ENCODE peak calls at places on chromosomes 11 and 22, in eight cellular contexts. J, U, L, K, E, H, T and N are unnamed samples.

GRCh38 chr11:27429740-27430451 is 42.7 kb downstream of the LGR4 start:
- DNase-seq in K (no peak), H (no peak), U (no peak), E (no peak), J (no peak), L (no peak), T (no peak), N (no peak)

GRCh38 chr22:32069579-32070372 is 26.7 kb downstream of the SLC5A1 start:
- DNase-seq in J (no peak), H (no peak), K (no peak), U (no peak), E (no peak), T (no peak), L (no peak), N (no peak)

GRCh38 chr22:30870451-30871345 is 97.9 kb downstream of the MORC2 start:
- DNase-seq in T (no peak), K (peak), H (no peak), J (no peak), U (no peak), E (no peak), L (peak), N (peak)

GRCh38 chr11:8233691-8234424 is 29.8 kb downstream of the LMO1 start:
- DNase-seq in J (peak), U (no peak), K (no peak), L (peak), T (peak), H (peak), E (no peak), N (no peak)

GRCh38 chr11:41273908-41274307 is 185.5 kb downstream of the LRRC4C start:
- DNase-seq in J (no peak), U (no peak), T (no peak), H (no peak), L (no peak), K (no peak), E (no peak), N (no peak)

GRCh38 chr11:65274734-65275682 is 13.2 kb downstream of the POLA2 start:
- DNase-seq in J (peak), T (peak), L (peak), H (peak), K (peak), E (peak), U (peak), N (peak)

GRCh38 chr11:81644239-81644840 is 1089.3 kb downstream of the FAM181B start:
- DNase-seq in K (no peak), E (peak), L (no peak), T (peak), H (no peak), J (peak), U (no peak), N (peak)

GRCh38 chr22:29914165-29914564 is 31.2 kb downstream of the MTMR3 start:
- DNase-seq in T (peak), E (no peak), K (no peak), J (peak), U (no peak), H (no peak), L (no peak), N (no peak)

GRCh38 chr11:68011046-68011943 is 1.2 kb downstream of the ALDH3B1 start:
- DNase-seq in J (no peak), L (no peak), K (no peak), U (no peak), E (no peak), T (no peak), H (no peak), N (no peak)